ENCODE peak calls at places on chromosomes 1 and 21, in six cellular contexts. F is brain microvascular endothelial cell, H is right atrium auricular region, P is prostate gland, U is right cardiac atrium, C is ascending aorta. M is an unnamed sample.

GRCh38 chr1:91335607-91336006 is 69.0 kb downstream of the HFM1 start:
- DNase-seq in F (peak; percentile 12), H (no peak), U (no peak), P (no peak), C (no peak), M (no peak)

GRCh38 chr1:210792703-210793102 is 341.2 kb downstream of the KCNH1 start:
- DNase-seq in F (peak; percentile 53), U (no peak), P (no peak), C (no peak), H (no peak), M (no peak)

GRCh38 chr1:206470692-206471414 is 577 bp downstream of the IKBKE start:
- DNase-seq in P (no peak), U (peak; percentile 67), C (peak; percentile 73), H (peak; percentile 70), F (peak; percentile 73), M (no peak)

GRCh38 chr1:145962157-145963102 is 1.9 kb downstream of the ANKRD34A start:
- DNase-seq in F (no peak), U (peak; percentile 84), C (peak; percentile 76), P (peak; percentile 57), H (peak; percentile 60), M (no peak)

GRCh38 chr1:63073530-63074306 is 248.6 kb upstream of the FOXD3 start:
- DNase-seq in U (peak; percentile 24), F (no peak), C (no peak), P (no peak), H (no peak), M (no peak)

GRCh38 chr1:28172690-28173150 is 3.8 kb downstream of the PTAFR start:
- DNase-seq in C (no peak), F (no peak), P (no peak), U (peak; percentile 55), H (no peak), M (no peak)

GRCh38 chr21:27024316-27024715 is 57.4 kb upstream of the ADAMTS5 start:
- DNase-seq in P (no peak), U (no peak), F (peak; percentile 75), C (no peak), H (no peak), M (no peak)

GRCh38 chr1:15326691-15327530 is 79.9 kb downstream of the FHAD1 start:
- DNase-seq in U (no peak), F (no peak), H (no peak), C (no peak), P (no peak), M (no peak)

GRCh38 chr1:187212377-187212776 is 383.6 kb downstream of the PLA2G4A start:
- DNase-seq in P (no peak), C (no peak), F (no peak), U (no peak), H (no peak), M (no peak)

GRCh38 chr1:45974541-45975269 is 157.7 kb downstream of the PIK3R3 start:
- DNase-seq in H (no peak), P (peak; percentile 40), C (no peak), F (no peak), U (no peak), M (no peak)

GRCh38 chr1:161910516-161911077 is 113.1 kb downstream of the OLFML2B start:
- DNase-seq in U (no peak), H (no peak), C (no peak), P (no peak), F (no peak), M (no peak)

GRCh38 chr1:30912913-30913652 is 4.5 kb upstream of the SDC3 start:
- DNase-seq in F (no peak), H (peak; percentile 81), C (peak; percentile 82), P (no peak), U (peak; percentile 81), M (no peak)

GRCh38 chr1:111515291-111516007 is 12.0 kb upstream of the ADORA3 start:
- DNase-seq in P (no peak), H (peak; percentile 82), F (peak; percentile 27), C (peak; percentile 87), U (peak; percentile 93), M (no peak)

GRCh38 chr1:10975567-10976326 is 36.7 kb upstream of the TARDBP start:
- DNase-seq in F (peak; percentile 57), H (no peak), U (no peak), C (peak; percentile 67), P (peak; percentile 74), M (no peak)

GRCh38 chr1:221994274-221994698 is 252.4 kb upstream of the DUSP10 start:
- DNase-seq in P (no peak), H (no peak), F (peak; percentile 21), U (no peak), C (no peak), M (no peak)

GRCh38 chr1:1291611-1292441 is 11.6 kb downstream of the SCNN1D start:
- DNase-seq in U (peak; percentile 89), F (peak; percentile 51), C (no peak), P (peak; percentile 86), H (no peak), M (peak; percentile 48)

GRCh38 chr1:228866498-228866897 is 131.2 kb downstream of the RHOU start:
- DNase-seq in H (no peak), F (peak; percentile 6), C (no peak), U (peak; percentile 62), P (no peak), M (no peak)

GRCh38 chr1:26411624-26412074 is 1.0 kb downstream of the LIN28A start:
- DNase-seq in H (no peak), C (no peak), P (no peak), U (no peak), F (no peak), M (no peak)

GRCh38 chr1:238912148-238912547 is 474.2 kb upstream of the CHRM3 start:
- DNase-seq in C (no peak), P (no peak), U (no peak), H (no peak), F (no peak), M (no peak)

GRCh38 chr1:176816232-176816631 is 348.3 kb downstream of the ASTN1 start:
- DNase-seq in H (no peak), P (no peak), F (no peak), C (no peak), U (no peak), M (no peak)

DNA sequence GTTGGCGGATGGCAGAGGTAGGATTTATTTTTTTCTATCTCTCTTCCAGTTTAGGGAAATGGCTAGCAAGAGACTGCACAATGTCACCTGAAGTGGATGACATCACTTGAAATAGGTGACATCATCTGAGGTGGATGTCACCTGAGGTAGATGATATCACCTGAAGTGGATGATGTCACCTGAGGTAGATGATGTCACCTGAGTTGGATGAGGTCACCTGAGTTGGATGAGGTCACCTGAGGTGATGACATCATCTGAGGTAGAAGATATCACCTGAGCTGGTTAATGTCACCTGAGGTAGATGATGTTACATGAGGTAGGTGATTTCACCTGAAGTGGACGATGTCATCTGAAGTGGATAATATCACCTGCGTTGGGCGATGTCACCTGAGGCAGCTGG is 413.4 kb downstream of the DSCAM start:
- DNase-seq in U (no peak), F (no peak), C (no peak), H (no peak), P (no peak), M (no peak)
- H3K4me3 ChIP-seq in U (no peak overlapping the region), F (no peak overlapping the region), C (no peak overlapping the region), H (no peak overlapping the region), P (no peak overlapping the region), M (no peak overlapping the region)

GRCh38 chr1:114092118-114092517 is 61.6 kb downstream of the SYT6 start:
- DNase-seq in F (no peak), U (no peak), P (no peak), C (no peak), H (no peak), M (no peak)
- H3K27ac ChIP-seq in F (no peak overlapping the region), U (no peak overlapping the region), P (no peak overlapping the region), C (no peak overlapping the region), H (no peak overlapping the region), M (no peak overlapping the region)

GRCh38 chr1:232276651-232277050 is 353.3 kb downstream of the SIPA1L2 start:
- DNase-seq in C (no peak), F (no peak), U (no peak), H (no peak), P (no peak), M (no peak)
- H3K4me3 ChIP-seq in C (no peak overlapping the region), F (no peak overlapping the region), U (no peak overlapping the region), H (no peak overlapping the region), P (no peak overlapping the region), M (no peak overlapping the region)

GRCh38 chr21:37874481-37874880 is 41.8 kb downstream of the KCNJ6 start:
- DNase-seq in H (no peak), P (no peak), F (no peak), C (no peak), U (no peak), M (no peak)
- H3K27ac ChIP-seq in H (no peak overlapping the region), P (no peak overlapping the region), F (no peak overlapping the region), C (no peak overlapping the region), U (no peak overlapping the region), M (no peak overlapping the region)

DNA sequence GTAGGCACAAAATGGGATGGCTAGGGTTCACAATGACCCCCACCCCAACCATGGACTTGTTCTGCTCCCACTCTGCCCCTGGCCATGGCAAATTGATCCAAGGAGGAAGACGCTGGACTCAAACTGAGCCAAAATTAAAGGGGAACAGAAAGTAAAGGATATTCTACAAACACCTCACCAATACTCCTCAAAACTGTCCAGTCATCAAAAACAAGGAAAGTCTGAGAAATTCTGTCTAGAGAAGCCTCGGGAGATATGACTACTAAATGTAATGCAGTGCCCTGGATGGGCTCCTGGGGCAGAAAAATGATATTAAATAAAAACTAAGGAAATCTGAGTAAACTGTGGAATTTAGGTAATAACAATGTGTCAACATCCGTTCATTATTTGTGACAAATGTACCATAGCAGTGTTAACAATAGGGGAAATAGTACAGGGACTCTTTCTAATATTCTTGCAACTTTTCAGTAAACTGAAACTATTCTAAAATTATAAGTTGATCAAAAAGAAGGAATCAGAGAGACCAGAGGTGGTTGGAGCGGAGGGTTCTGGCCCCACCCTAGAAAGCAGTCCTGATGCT is 45.0 kb downstream of the MIS18A start:
- DNase-seq in P (no peak), C (no peak), H (no peak), U (no peak), F (no peak), M (no peak)
- H3K4me3 ChIP-seq in P (no peak overlapping the region), C (no peak overlapping the region), H (no peak overlapping the region), U (no peak overlapping the region), F (no peak overlapping the region), M (no peak overlapping the region)

M was measured in effector memory CD4-positive, alpha-beta T cell.